ENCODE peak calls at places on chromosome 7, in ten cellular contexts. One of them, this sample, is unnamed.

GRCh38 chr7:92669616-92670153 is 79.5 kb upstream of the FAM133B start:
- DNase-seq in dorsolateral prefrontal cortex: no peak
- DNase-seq in cardiac fibroblast: no peak
- DNase-seq in PC-3: no peak
- DNase-seq in endothelial cell of umbilical vein: no peak
- DNase-seq in CD8-positive, alpha-beta T cell: no peak
- DNase-seq in cardiac muscle cell: no peak
- DNase-seq in mesothelial cell of epicardium: no peak
- DNase-seq in tibial artery: no peak
- DNase-seq in nephron progenitor cell: no peak
- DNase-seq in this sample: no peak

GRCh38 chr7:141674702-141675101 is 27.3 kb downstream of the DENND11 start:
- DNase-seq in cardiac muscle cell: peak; percentile 27
- DNase-seq in dorsolateral prefrontal cortex: no peak
- DNase-seq in mesothelial cell of epicardium: no peak
- DNase-seq in PC-3: no peak
- DNase-seq in nephron progenitor cell: peak; percentile 20
- DNase-seq in CD8-positive, alpha-beta T cell: no peak
- DNase-seq in endothelial cell of umbilical vein: no peak
- DNase-seq in cardiac fibroblast: no peak
- DNase-seq in tibial artery: no peak
- DNase-seq in this sample: no peak

GRCh38 chr7:38206071-38206470 is 28.0 kb downstream of the STARD3NL start:
- DNase-seq in nephron progenitor cell: no peak
- DNase-seq in endothelial cell of umbilical vein: no peak
- DNase-seq in cardiac muscle cell: no peak
- DNase-seq in mesothelial cell of epicardium: no peak
- DNase-seq in dorsolateral prefrontal cortex: no peak
- DNase-seq in tibial artery: no peak
- DNase-seq in PC-3: no peak
- DNase-seq in CD8-positive, alpha-beta T cell: no peak
- DNase-seq in cardiac fibroblast: no peak
- DNase-seq in this sample: no peak

GRCh38 chr7:158731761-158732160 is 27.2 kb upstream of the NCAPG2 start:
- DNase-seq in PC-3: no peak
- DNase-seq in nephron progenitor cell: no peak
- DNase-seq in tibial artery: no peak
- DNase-seq in CD8-positive, alpha-beta T cell: no peak
- DNase-seq in cardiac muscle cell: no peak
- DNase-seq in dorsolateral prefrontal cortex: no peak
- DNase-seq in mesothelial cell of epicardium: no peak
- DNase-seq in cardiac fibroblast: no peak
- DNase-seq in endothelial cell of umbilical vein: no peak
- DNase-seq in this sample: no peak

GRCh38 chr7:32100508-32100907 is 30.3 kb upstream of the PDE1C start:
- DNase-seq in endothelial cell of umbilical vein: no peak
- DNase-seq in PC-3: no peak
- DNase-seq in CD8-positive, alpha-beta T cell: no peak
- DNase-seq in nephron progenitor cell: no peak
- DNase-seq in mesothelial cell of epicardium: no peak
- DNase-seq in cardiac fibroblast: no peak
- DNase-seq in cardiac muscle cell: no peak
- DNase-seq in tibial artery: no peak
- DNase-seq in dorsolateral prefrontal cortex: no peak
- DNase-seq in this sample: no peak

GRCh38 chr7:70052691-70053090 is 454.4 kb downstream of the AUTS2 start:
- DNase-seq in CD8-positive, alpha-beta T cell: no peak
- DNase-seq in tibial artery: no peak
- DNase-seq in cardiac muscle cell: peak; percentile 35
- DNase-seq in cardiac fibroblast: peak; percentile 17
- DNase-seq in endothelial cell of umbilical vein: no peak
- DNase-seq in dorsolateral prefrontal cortex: no peak
- DNase-seq in mesothelial cell of epicardium: no peak
- DNase-seq in PC-3: no peak
- DNase-seq in nephron progenitor cell: no peak
- DNase-seq in this sample: no peak

GRCh38 chr7:131480384-131481315 is 75.8 kb downstream of the PODXL start:
- DNase-seq in cardiac muscle cell: peak; percentile 73
- DNase-seq in cardiac fibroblast: peak; percentile 53
- DNase-seq in CD8-positive, alpha-beta T cell: no peak
- DNase-seq in dorsolateral prefrontal cortex: no peak
- DNase-seq in endothelial cell of umbilical vein: peak; percentile 85
- DNase-seq in tibial artery: no peak
- DNase-seq in mesothelial cell of epicardium: no peak
- DNase-seq in nephron progenitor cell: no peak
- DNase-seq in PC-3: peak; percentile 40
- DNase-seq in this sample: no peak

GRCh38 chr7:24762771-24763170 is 5.5 kb upstream of the GSDME start:
- DNase-seq in mesothelial cell of epicardium: no peak
- DNase-seq in PC-3: no peak
- DNase-seq in dorsolateral prefrontal cortex: no peak
- DNase-seq in nephron progenitor cell: no peak
- DNase-seq in endothelial cell of umbilical vein: no peak
- DNase-seq in cardiac fibroblast: no peak
- DNase-seq in CD8-positive, alpha-beta T cell: no peak
- DNase-seq in tibial artery: no peak
- DNase-seq in cardiac muscle cell: no peak
- DNase-seq in this sample: no peak

GRCh38 chr7:152969335-152969734 is 209.8 kb downstream of the ACTR3B start:
- DNase-seq in PC-3: no peak
- DNase-seq in tibial artery: no peak
- DNase-seq in cardiac muscle cell: no peak
- DNase-seq in CD8-positive, alpha-beta T cell: no peak
- DNase-seq in cardiac fibroblast: no peak
- DNase-seq in mesothelial cell of epicardium: no peak
- DNase-seq in dorsolateral prefrontal cortex: no peak
- DNase-seq in nephron progenitor cell: no peak
- DNase-seq in endothelial cell of umbilical vein: no peak
- DNase-seq in this sample: no peak

GRCh38 chr7:137986252-137987010 is 15.5 kb downstream of the CREB3L2 start:
- DNase-seq in PC-3: no peak
- DNase-seq in endothelial cell of umbilical vein: no peak
- DNase-seq in cardiac fibroblast: peak; percentile 89
- DNase-seq in cardiac muscle cell: peak; percentile 91
- DNase-seq in CD8-positive, alpha-beta T cell: no peak
- DNase-seq in dorsolateral prefrontal cortex: no peak
- DNase-seq in tibial artery: no peak
- DNase-seq in nephron progenitor cell: no peak
- DNase-seq in mesothelial cell of epicardium: no peak
- DNase-seq in this sample: no peak

GRCh38 chr7:30906520-30907240 is 5.0 kb upstream of the AQP1 start:
- DNase-seq in nephron progenitor cell: no peak
- DNase-seq in cardiac muscle cell: peak; percentile 41
- DNase-seq in endothelial cell of umbilical vein: no peak
- DNase-seq in PC-3: peak; percentile 21
- DNase-seq in cardiac fibroblast: no peak
- DNase-seq in CD8-positive, alpha-beta T cell: no peak
- DNase-seq in tibial artery: no peak
- DNase-seq in dorsolateral prefrontal cortex: no peak
- DNase-seq in mesothelial cell of epicardium: no peak
- DNase-seq in this sample: no peak

GRCh38 chr7:133978502-133979295 is 148.4 kb upstream of the LRGUK start:
- DNase-seq in dorsolateral prefrontal cortex: no peak
- DNase-seq in endothelial cell of umbilical vein: peak; percentile 20
- DNase-seq in nephron progenitor cell: no peak
- DNase-seq in mesothelial cell of epicardium: no peak
- DNase-seq in CD8-positive, alpha-beta T cell: no peak
- DNase-seq in tibial artery: no peak
- DNase-seq in cardiac muscle cell: no peak
- DNase-seq in PC-3: no peak
- DNase-seq in cardiac fibroblast: no peak
- DNase-seq in this sample: no peak

GRCh38 chr7:51451751-51452465 is 135.3 kb upstream of the COBL start:
- DNase-seq in CD8-positive, alpha-beta T cell: no peak
- DNase-seq in tibial artery: no peak
- DNase-seq in endothelial cell of umbilical vein: no peak
- DNase-seq in mesothelial cell of epicardium: no peak
- DNase-seq in nephron progenitor cell: peak; percentile 28
- DNase-seq in dorsolateral prefrontal cortex: no peak
- DNase-seq in cardiac fibroblast: no peak
- DNase-seq in PC-3: no peak
- DNase-seq in cardiac muscle cell: no peak
- DNase-seq in this sample: no peak
- TF ChIP-seq CTCF in CD8-positive, alpha-beta T cell: no peak
- TF ChIP-seq CTCF in tibial artery: no peak
- TF ChIP-seq CTCF in endothelial cell of umbilical vein: no peak
- TF ChIP-seq CTCF in mesothelial cell of epicardium: no peak
- TF ChIP-seq CTCF in nephron progenitor cell: peak; percentile 27
- TF ChIP-seq CTCF in dorsolateral prefrontal cortex: no peak
- TF ChIP-seq CTCF in cardiac fibroblast: no peak
- TF ChIP-seq CTCF in PC-3: no peak
- TF ChIP-seq CTCF in cardiac muscle cell: no peak
- TF ChIP-seq CTCF in this sample: no peak

GRCh38 chr7:27064681-27065080 is 31.1 kb downstream of the HOXA1 start:
- DNase-seq in dorsolateral prefrontal cortex: no peak
- DNase-seq in tibial artery: no peak
- DNase-seq in cardiac muscle cell: no peak
- DNase-seq in CD8-positive, alpha-beta T cell: no peak
- DNase-seq in mesothelial cell of epicardium: no peak
- DNase-seq in cardiac fibroblast: no peak
- DNase-seq in endothelial cell of umbilical vein: no peak
- DNase-seq in PC-3: no peak
- DNase-seq in nephron progenitor cell: no peak
- DNase-seq in this sample: no peak
- TF ChIP-seq CTCF in dorsolateral prefrontal cortex: no peak
- TF ChIP-seq CTCF in tibial artery: no peak
- TF ChIP-seq CTCF in cardiac muscle cell: no peak
- TF ChIP-seq CTCF in CD8-positive, alpha-beta T cell: no peak
- TF ChIP-seq CTCF in mesothelial cell of epicardium: no peak
- TF ChIP-seq CTCF in cardiac fibroblast: no peak
- TF ChIP-seq CTCF in endothelial cell of umbilical vein: no peak
- TF ChIP-seq CTCF in PC-3: no peak
- TF ChIP-seq CTCF in nephron progenitor cell: no peak
- TF ChIP-seq CTCF in this sample: no peak

GRCh38 chr7:68041559-68041958 is 1044.9 kb downstream of the TYW1 start:
- DNase-seq in tibial artery: no peak
- DNase-seq in CD8-positive, alpha-beta T cell: no peak
- DNase-seq in cardiac fibroblast: no peak
- DNase-seq in PC-3: no peak
- DNase-seq in mesothelial cell of epicardium: no peak
- DNase-seq in cardiac muscle cell: peak; percentile 4
- DNase-seq in dorsolateral prefrontal cortex: no peak
- DNase-seq in nephron progenitor cell: no peak
- DNase-seq in endothelial cell of umbilical vein: no peak
- DNase-seq in this sample: no peak

GRCh38 chr7:68038621-68039314 is 1042.1 kb downstream of the TYW1 start:
- DNase-seq in tibial artery: no peak
- DNase-seq in CD8-positive, alpha-beta T cell: no peak
- DNase-seq in mesothelial cell of epicardium: no peak
- DNase-seq in PC-3: peak; percentile 18
- DNase-seq in cardiac muscle cell: peak; percentile 37
- DNase-seq in endothelial cell of umbilical vein: no peak
- DNase-seq in dorsolateral prefrontal cortex: no peak
- DNase-seq in nephron progenitor cell: no peak
- DNase-seq in cardiac fibroblast: peak; percentile 19
- DNase-seq in this sample: no peak

GRCh38 chr7:68043546-68043945 is 1046.9 kb downstream of the TYW1 start:
- DNase-seq in cardiac fibroblast: peak; percentile 12
- DNase-seq in dorsolateral prefrontal cortex: no peak
- DNase-seq in mesothelial cell of epicardium: no peak
- DNase-seq in nephron progenitor cell: no peak
- DNase-seq in tibial artery: no peak
- DNase-seq in cardiac muscle cell: peak; percentile 16
- DNase-seq in CD8-positive, alpha-beta T cell: no peak
- DNase-seq in endothelial cell of umbilical vein: no peak
- DNase-seq in PC-3: no peak
- DNase-seq in this sample: no peak
- TF ChIP-seq CTCF in cardiac fibroblast: no peak
- TF ChIP-seq CTCF in dorsolateral prefrontal cortex: no peak
- TF ChIP-seq CTCF in mesothelial cell of epicardium: no peak
- TF ChIP-seq CTCF in nephron progenitor cell: no peak
- TF ChIP-seq CTCF in tibial artery: no peak
- TF ChIP-seq CTCF in cardiac muscle cell: no peak
- TF ChIP-seq CTCF in CD8-positive, alpha-beta T cell: no peak
- TF ChIP-seq CTCF in endothelial cell of umbilical vein: no peak
- TF ChIP-seq CTCF in PC-3: no peak
- TF ChIP-seq CTCF in this sample: no peak

GRCh38 chr7:97842772-97843345 is 29.3 kb downstream of the ASNS start:
- DNase-seq in tibial artery: no peak
- DNase-seq in nephron progenitor cell: no peak
- DNase-seq in endothelial cell of umbilical vein: no peak
- DNase-seq in CD8-positive, alpha-beta T cell: no peak
- DNase-seq in dorsolateral prefrontal cortex: no peak
- DNase-seq in PC-3: no peak
- DNase-seq in cardiac fibroblast: no peak
- DNase-seq in mesothelial cell of epicardium: no peak
- DNase-seq in cardiac muscle cell: no peak
- DNase-seq in this sample: no peak

GRCh38 chr7:97847791-97848190 is 24.4 kb downstream of the ASNS start:
- DNase-seq in dorsolateral prefrontal cortex: no peak
- DNase-seq in endothelial cell of umbilical vein: no peak
- DNase-seq in PC-3: no peak
- DNase-seq in nephron progenitor cell: no peak
- DNase-seq in cardiac fibroblast: no peak
- DNase-seq in tibial artery: no peak
- DNase-seq in cardiac muscle cell: no peak
- DNase-seq in CD8-positive, alpha-beta T cell: no peak
- DNase-seq in mesothelial cell of epicardium: no peak
- DNase-seq in this sample: no peak

GRCh38 chr7:97846945-97847344 is 25.3 kb downstream of the ASNS start:
- DNase-seq in tibial artery: no peak
- DNase-seq in nephron progenitor cell: no peak
- DNase-seq in PC-3: no peak
- DNase-seq in mesothelial cell of epicardium: no peak
- DNase-seq in cardiac fibroblast: no peak
- DNase-seq in CD8-positive, alpha-beta T cell: no peak
- DNase-seq in cardiac muscle cell: no peak
- DNase-seq in dorsolateral prefrontal cortex: no peak
- DNase-seq in endothelial cell of umbilical vein: no peak
- DNase-seq in this sample: no peak

GRCh38 chr7:97844036-97844435 is 28.2 kb downstream of the ASNS start:
- DNase-seq in nephron progenitor cell: no peak
- DNase-seq in PC-3: peak; percentile 38
- DNase-seq in cardiac fibroblast: no peak
- DNase-seq in endothelial cell of umbilical vein: no peak
- DNase-seq in cardiac muscle cell: no peak
- DNase-seq in mesothelial cell of epicardium: no peak
- DNase-seq in tibial artery: no peak
- DNase-seq in dorsolateral prefrontal cortex: no peak
- DNase-seq in CD8-positive, alpha-beta T cell: no peak
- DNase-seq in this sample: no peak

DNA sequence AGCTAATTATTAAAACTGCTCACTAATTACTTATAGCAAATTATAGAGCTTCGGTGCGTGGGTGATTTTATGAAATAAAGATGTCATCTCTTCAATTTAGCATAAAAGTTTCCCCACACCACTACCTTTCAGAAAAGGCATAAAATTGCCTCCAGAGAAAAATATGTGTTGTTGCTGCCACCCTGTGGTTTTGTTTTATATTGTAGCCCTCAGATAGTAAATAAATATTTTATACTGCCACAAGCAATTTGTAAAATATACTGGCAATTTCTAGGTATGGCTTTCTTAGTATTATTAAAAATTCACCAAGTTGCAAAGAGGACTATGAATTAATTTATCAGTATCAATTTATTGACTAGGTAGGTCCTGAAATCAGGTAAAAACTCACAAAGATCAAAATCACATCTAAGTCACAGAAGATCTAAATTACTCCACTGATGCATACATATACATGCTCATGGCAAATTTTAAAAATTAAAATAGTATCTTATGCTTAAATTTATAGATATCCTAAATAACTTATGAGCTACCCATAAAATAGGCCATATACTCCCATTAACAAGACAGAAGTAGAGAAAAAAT is 26.5 kb downstream of the ASNS start:
- DNase-seq in PC-3: peak; percentile 58
- DNase-seq in dorsolateral prefrontal cortex: no peak
- DNase-seq in endothelial cell of umbilical vein: peak; percentile 36
- DNase-seq in cardiac muscle cell: peak; percentile 40
- DNase-seq in tibial artery: no peak
- DNase-seq in nephron progenitor cell: no peak
- DNase-seq in cardiac fibroblast: peak; percentile 42
- DNase-seq in mesothelial cell of epicardium: no peak
- DNase-seq in CD8-positive, alpha-beta T cell: no peak
- DNase-seq in this sample: no peak
- TF ChIP-seq CTCF in PC-3: peak; percentile 64
- TF ChIP-seq CTCF in dorsolateral prefrontal cortex: peak; percentile 74
- TF ChIP-seq CTCF in endothelial cell of umbilical vein: peak; percentile 20
- TF ChIP-seq CTCF in cardiac muscle cell: peak; percentile 47
- TF ChIP-seq CTCF in tibial artery: peak; percentile 29
- TF ChIP-seq CTCF in nephron progenitor cell: peak; percentile 54
- TF ChIP-seq CTCF in cardiac fibroblast: peak; percentile 40
- TF ChIP-seq CTCF in mesothelial cell of epicardium: peak; percentile 73
- TF ChIP-seq CTCF in CD8-positive, alpha-beta T cell: peak; percentile 35
- TF ChIP-seq CTCF in this sample: peak; percentile 41